ENCODE peak calls at places on chromosome 4, in ten cellular contexts. F, L, O, W, U, A, I, X, Z and N are unnamed samples.

GRCh38 chr4:165299399-165300060 is 27.9 kb upstream of the MSMO1 start:
- DNase-seq in W (no peak), X (no peak), U (no peak), I (no peak), L (no peak), A (no peak), Z (no peak), O (no peak), F (no peak), N (no peak)

GRCh38 chr4:82739292-82740190 is 59.1 kb downstream of the SCD5 start:
- DNase-seq in W (peak), L (peak), O (peak), F (no peak), X (peak), Z (peak), A (peak), I (peak), U (peak), N (peak)

GRCh38 chr4:86934772-86935498 is at the start of gene AFF1:
- DNase-seq in L (peak), O (peak), X (peak), A (peak), I (peak), F (peak), U (peak), W (peak), Z (peak), N (peak)

GRCh38 chr4:2443986-2444740 is 24.7 kb upstream of the RNF4 start:
- DNase-seq in L (no peak), X (no peak), O (no peak), A (no peak), U (no peak), F (no peak), Z (no peak), I (peak), W (no peak), N (no peak)

GRCh38 chr4:38145741-38146140 is 185.5 kb downstream of the PTTG2 start:
- DNase-seq in W (no peak), X (no peak), A (no peak), U (no peak), Z (no peak), O (no peak), F (no peak), I (no peak), L (peak), N (no peak)

GRCh38 chr4:97152159-97152558 is 991.1 kb downstream of the STPG2 start:
- DNase-seq in A (no peak), X (no peak), O (no peak), F (no peak), Z (no peak), I (no peak), U (no peak), W (no peak), L (no peak), N (no peak)

GRCh38 chr4:139403457-139403856 is 50.5 kb upstream of the RAB33B start:
- DNase-seq in I (no peak), W (no peak), F (no peak), U (no peak), X (no peak), O (no peak), A (no peak), Z (no peak), L (no peak), N (no peak)

GRCh38 chr4:105710012-105710600 is 1.5 kb downstream of the GSTCD start:
- DNase-seq in O (no peak), A (no peak), I (no peak), Z (no peak), F (no peak), W (no peak), X (no peak), U (no peak), L (no peak), N (peak)

GRCh38 chr4:139535852-139536234 is 20.2 kb downstream of the SETD7 start:
- DNase-seq in L (no peak), X (no peak), U (no peak), F (no peak), O (no peak), Z (no peak), I (no peak), A (no peak), W (no peak), N (no peak)

GRCh38 chr4:112099701-112100289 is 45.5 kb upstream of the FAM241A start:
- DNase-seq in Z (peak), L (peak), F (peak), I (no peak), O (no peak), A (no peak), X (no peak), U (no peak), W (no peak), N (peak)

GRCh38 chr4:81606166-81606565 is 134.5 kb upstream of the RASGEF1B start:
- DNase-seq in X (no peak), Z (no peak), U (no peak), I (no peak), F (no peak), A (no peak), O (no peak), W (no peak), L (no peak), N (no peak)

GRCh38 chr4:85773372-85773771 is 298.4 kb downstream of the ARHGAP24 start:
- DNase-seq in W (no peak), F (no peak), O (no peak), Z (no peak), A (no peak), L (no peak), X (no peak), I (no peak), U (no peak), N (peak)

GRCh38 chr4:173525118-173526033 is 4.7 kb downstream of the HAND2 start:
- DNase-seq in X (peak), W (no peak), L (no peak), F (no peak), I (no peak), O (no peak), Z (no peak), A (no peak), U (no peak), N (peak)

GRCh38 chr4:102501635-102502382 is 650 bp downstream of the NFKB1 start:
- DNase-seq in Z (peak), X (peak), I (peak), L (peak), U (peak), W (no peak), F (peak), A (peak), O (peak), N (peak)

GRCh38 chr4:67632492-67632891 is 68.5 kb downstream of the UBA6 start:
- DNase-seq in I (no peak), U (no peak), Z (no peak), W (no peak), X (no peak), O (no peak), A (no peak), L (no peak), F (no peak), N (no peak)

GRCh38 chr4:110982486-110982885 is 359.6 kb upstream of the PITX2 start:
- DNase-seq in X (no peak), A (no peak), L (no peak), I (no peak), F (no peak), O (no peak), W (no peak), Z (no peak), U (no peak), N (no peak)

GRCh38 chr4:156293657-156294297 is 340.1 kb upstream of the CTSO start:
- DNase-seq in U (no peak), Z (peak), I (no peak), O (no peak), W (no peak), F (no peak), L (peak), X (no peak), A (no peak), N (no peak)

GRCh38 chr4:145720656-145721055 is 40.7 kb downstream of the C4orf51 start:
- DNase-seq in O (no peak), L (no peak), X (no peak), I (no peak), F (no peak), W (no peak), Z (no peak), U (no peak), A (no peak), N (no peak)